ENCODE peak calls at places on chromosome 15, in six cellular contexts. P is astrocyte of the spinal cord, H is body of pancreas, E is lower leg skin, T is foreskin fibroblast, R is AG04450. N is an unnamed sample.

GRCh38 chr15:88465633-88466219 is 1.5 kb downstream of the MRPL46 start:
- DNase-seq in T (peak; percentile 92), H (no peak), R (no peak), P (no peak), E (peak; percentile 39), N (peak; percentile 20)

GRCh38 chr15:68277131-68277604 is 377 bp upstream of the FEM1B start:
- DNase-seq in T (peak; percentile 74), H (no peak), E (peak; percentile 89), P (no peak), R (no peak), N (no peak)

GRCh38 chr15:80489030-80489594 is 84.9 kb downstream of the ARNT2 start:
- DNase-seq in H (no peak), T (peak; percentile 93), E (no peak), R (peak; percentile 65), P (peak; percentile 80), N (no peak)

GRCh38 chr15:66883322-66883911 is 181.4 kb downstream of the SMAD6 start:
- DNase-seq in T (peak; percentile 100), H (peak; percentile 83), P (peak; percentile 100), R (peak; percentile 99), E (peak; percentile 98), N (no peak)

GRCh38 chr15:57017024-57017423 is 98.6 kb downstream of the TCF12 start:
- DNase-seq in P (no peak), E (no peak), R (no peak), H (no peak), T (peak; percentile 58), N (peak; percentile 40)

GRCh38 chr15:77907824-77908751 is 169.4 kb downstream of the TBC1D2B start:
- DNase-seq in R (no peak), E (peak; percentile 84), T (peak; percentile 51), P (peak; percentile 50), H (peak; percentile 63), N (peak; percentile 61)

GRCh38 chr15:95286911-95287769 is 1043.4 kb upstream of the NR2F2 start:
- DNase-seq in T (no peak), E (no peak), P (no peak), R (no peak), H (no peak), N (peak; percentile 59)

GRCh38 chr15:89783861-89784685 is 7.9 kb downstream of the MESP2 start:
- DNase-seq in T (no peak), H (no peak), R (no peak), P (no peak), E (no peak), N (no peak)

GRCh38 chr15:67892559-67893377 is 52.9 kb upstream of the RNU6-1 start:
- DNase-seq in E (no peak), H (no peak), T (no peak), P (no peak), R (no peak), N (no peak)

GRCh38 chr15:48643776-48644497 is 1.6 kb downstream of the FBN1 start:
- DNase-seq in H (no peak), P (no peak), T (peak; percentile 52), R (no peak), E (no peak), N (no peak)

GRCh38 chr15:64856429-64857145 is 14.9 kb downstream of the PLEKHO2 start:
- DNase-seq in P (peak; percentile 64), H (no peak), R (no peak), E (no peak), T (peak; percentile 76), N (no peak)

GRCh38 chr15:82878325-82878724 is 68.9 kb downstream of the WHAMM start:
- DNase-seq in T (no peak), P (no peak), R (no peak), H (no peak), E (no peak), N (no peak)

GRCh38 chr15:66389859-66390382 is 3.2 kb downstream of the MAP2K1 start:
- DNase-seq in T (peak; percentile 57), E (no peak), R (no peak), P (no peak), H (no peak), N (peak; percentile 67)

GRCh38 chr15:45121706-45122417 is 7.7 kb downstream of the DUOXA2 start:
- DNase-seq in E (no peak), P (peak; percentile 73), H (no peak), T (peak; percentile 96), R (peak; percentile 36), N (no peak)

DNA sequence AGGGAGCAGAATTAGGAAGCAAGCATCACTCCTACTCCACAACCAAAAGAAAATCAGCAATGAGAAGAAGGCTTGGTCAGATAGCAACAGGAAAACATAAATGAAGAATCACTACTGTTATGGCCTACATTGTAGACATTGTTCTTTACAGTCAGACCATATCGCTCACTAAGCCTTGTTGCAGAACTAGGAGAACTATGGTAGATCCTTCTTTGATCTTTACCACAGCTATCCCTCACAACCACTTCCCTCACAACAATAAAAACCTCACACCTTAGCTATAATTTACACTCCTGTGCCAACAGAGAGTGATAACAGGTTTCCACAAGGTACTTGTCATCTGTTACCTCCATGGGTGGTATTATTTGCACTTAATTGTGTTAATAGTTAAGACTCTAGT is 126.6 kb downstream of the WDR76 start:
- DNase-seq in P (no peak), E (no peak), R (no peak), H (no peak), T (no peak), N (no peak)
- H3K4me3 ChIP-seq in P (no peak overlapping the region), E (no peak overlapping the region), R (no peak overlapping the region), H (no peak overlapping the region), T (no peak overlapping the region), N (no peak overlapping the region)

GRCh38 chr15:60004019-60004845 is at the start of gene FOXB1:
- DNase-seq in P (no peak), H (no peak), T (no peak), E (no peak), R (no peak), N (no peak)

GRCh38 chr15:60006203-60006782 is 2.2 kb downstream of the FOXB1 start:
- DNase-seq in E (no peak), R (no peak), H (no peak), T (peak; percentile 45), P (no peak), N (peak; percentile 47)

GRCh38 chr15:60003243-60004018 is 680 bp upstream of the FOXB1 start:
- DNase-seq in R (no peak), E (no peak), H (no peak), P (no peak), T (no peak), N (no peak)

GRCh38 chr15:60005352-60006202 is 1.5 kb downstream of the FOXB1 start:
- DNase-seq in T (no peak), E (no peak), H (no peak), P (no peak), R (no peak), N (no peak)

GRCh38 chr15:60004846-60005351 is 788 bp downstream of the FOXB1 start:
- DNase-seq in T (peak; percentile 41), H (no peak), P (no peak), R (no peak), E (no peak), N (no peak)
- H3K4me3 ChIP-seq in T (peak overlapping the region; percentile 5), H (no peak overlapping the region), P (peak overlapping the region; percentile 10), R (no peak overlapping the region), E (no peak overlapping the region), N (no peak overlapping the region)

GRCh38 chr15:62250978-62251377 is 85.9 kb upstream of the C2CD4B start:
- DNase-seq in R (no peak), P (no peak), T (no peak), H (no peak), E (no peak), N (no peak)

GRCh38 chr15:62244762-62245161 is 79.7 kb upstream of the C2CD4B start:
- DNase-seq in T (no peak), R (no peak), E (no peak), P (no peak), H (peak; percentile 52), N (no peak)

GRCh38 chr15:62253294-62253693 is 88.2 kb upstream of the C2CD4B start:
- DNase-seq in P (no peak), R (no peak), T (no peak), H (no peak), E (no peak), N (no peak)

GRCh38 chr15:62250176-62250575 is 85.1 kb upstream of the C2CD4B start:
- DNase-seq in R (no peak), P (no peak), T (no peak), E (no peak), H (no peak), N (no peak)

DNA sequence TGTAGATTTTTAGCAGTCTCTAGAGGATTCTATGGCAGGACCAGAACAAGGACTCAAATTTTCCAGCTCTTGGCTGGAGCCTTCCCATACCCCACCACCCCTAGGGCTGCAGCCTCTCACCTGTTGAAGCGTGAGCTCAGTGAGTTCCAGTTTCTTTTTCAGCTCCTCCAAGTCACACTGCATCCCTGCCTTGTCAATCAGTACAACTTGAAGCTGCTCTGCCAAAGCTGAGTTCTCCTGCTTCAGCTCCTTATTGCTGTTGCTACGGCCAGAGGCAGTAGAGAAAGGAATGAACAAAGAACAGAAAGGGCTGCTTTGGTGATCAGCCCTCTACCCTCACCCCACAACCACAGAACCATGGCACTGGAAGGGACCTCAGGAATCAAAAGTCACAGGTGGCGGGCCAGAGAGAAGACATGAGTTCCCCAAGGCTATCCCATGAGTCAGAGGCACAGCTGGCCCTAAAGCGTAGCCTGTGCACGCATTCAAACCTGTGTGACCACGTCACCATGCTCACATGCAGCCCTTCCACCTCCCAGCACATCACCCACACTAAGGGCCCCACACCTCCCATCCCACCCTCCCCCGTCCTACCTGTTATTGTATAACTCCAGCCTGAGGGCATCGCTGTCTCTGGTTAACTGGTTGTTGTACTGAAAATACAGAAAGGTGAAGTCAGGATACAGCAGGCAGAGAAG is 83.3 kb upstream of the C2CD4B start:
- DNase-seq in R (no peak), P (no peak), H (no peak), T (no peak), E (peak; percentile 72), N (no peak)
- H3K4me3 ChIP-seq in R (no peak overlapping the region), P (no peak overlapping the region), H (no peak overlapping the region), T (no peak overlapping the region), E (no peak overlapping the region), N (no peak overlapping the region)

GRCh38 chr15:32096867-32097266 is 66.6 kb downstream of the CHRNA7 start:
- DNase-seq in R (no peak), P (no peak), E (no peak), H (no peak), T (no peak), N (no peak)

GRCh38 chr15:32096211-32096610 is 65.9 kb downstream of the CHRNA7 start:
- DNase-seq in E (no peak), P (no peak), T (no peak), H (no peak), R (no peak), N (no peak)

GRCh38 chr15:32089851-32090359 is 59.6 kb downstream of the CHRNA7 start:
- DNase-seq in H (no peak), T (no peak), E (no peak), P (no peak), R (no peak), N (no peak)

DNA sequence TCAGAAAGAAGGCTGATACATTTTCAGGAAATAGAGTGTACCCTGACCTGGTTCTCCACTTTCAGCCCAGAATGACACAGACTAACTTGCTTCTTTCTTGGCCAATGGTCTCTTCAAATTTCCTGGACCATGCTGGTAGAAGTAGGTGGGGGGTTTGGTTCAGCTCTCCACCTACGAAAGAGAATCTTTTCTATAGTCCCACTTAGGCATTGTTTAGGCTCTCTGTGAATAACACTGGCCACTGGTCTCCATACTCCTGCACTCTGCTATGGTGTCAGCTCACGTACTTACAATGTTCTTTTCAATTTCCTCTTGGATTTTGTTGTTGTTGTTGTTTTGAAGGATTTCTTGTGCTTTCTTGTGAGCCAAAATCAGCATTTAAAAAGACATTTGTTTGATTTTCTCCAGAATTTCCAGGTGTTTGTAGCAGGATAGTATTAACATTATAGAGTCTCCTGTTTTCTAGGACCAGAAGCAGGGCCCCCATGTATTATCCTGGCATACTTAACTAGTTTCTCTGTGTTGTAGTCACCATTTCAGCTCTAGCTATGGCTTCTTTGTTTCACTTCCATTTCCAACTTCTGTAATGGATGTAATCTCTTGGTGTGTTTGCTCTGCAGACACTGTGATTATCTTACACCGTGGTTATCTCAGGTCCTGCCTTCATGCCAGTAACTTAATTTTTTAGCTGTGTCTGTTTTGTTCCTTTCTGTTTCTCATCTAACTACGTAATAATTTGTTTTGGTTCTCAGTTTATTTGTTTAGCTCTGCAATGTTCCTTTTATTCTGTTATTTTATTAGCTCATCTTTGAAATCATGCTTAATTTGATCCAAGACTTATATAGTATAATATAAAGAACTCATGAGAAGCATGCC is 61.4 kb downstream of the CHRNA7 start:
- DNase-seq in H (no peak), R (no peak), P (no peak), E (no peak), T (no peak), N (peak; percentile 7)
- H3K4me3 ChIP-seq in H (no peak overlapping the region), R (no peak overlapping the region), P (no peak overlapping the region), E (no peak overlapping the region), T (no peak overlapping the region), N (no peak overlapping the region)

N was measured in GM12865.